ENCODE peak calls at places on chromosomes 3 and 15, in seven cellular contexts. K, T, X, V, P, W and L are unnamed samples.
A peak's percentile ranks its signal among the peaks of the same experiment; 100 is the strongest.

GRCh38 chr15:83559310-83559966 is 94.5 kb upstream of the ADAMTSL3 start:
- DNase-seq in V (peak; percentile 57), X (peak; percentile 89), P (peak; percentile 81), K (no peak), W (peak; percentile 54), T (peak; percentile 25), L (no peak)

GRCh38 chr3:122078235-122078935 is 23.2 kb downstream of the CD86 start:
- DNase-seq in W (no peak), T (no peak), X (no peak), P (no peak), K (no peak), V (no peak), L (no peak)

GRCh38 chr15:92638291-92638708 is 17.3 kb downstream of the FAM174B start:
- DNase-seq in T (no peak), V (peak; percentile 24), K (peak; percentile 17), P (no peak), X (no peak), W (no peak), L (no peak)

GRCh38 chr3:39180183-39180545 is 12.2 kb downstream of the XIRP1 start:
- DNase-seq in W (peak; percentile 45), X (no peak), V (no peak), P (no peak), T (no peak), K (no peak), L (no peak)

GRCh38 chr3:71464613-71465012 is 118.9 kb downstream of the FOXP1 start:
- DNase-seq in W (no peak), V (no peak), P (no peak), X (no peak), K (no peak), T (no peak), L (no peak)

GRCh38 chr3:123036352-123037014 is 8.9 kb upstream of the SEMA5B start:
- DNase-seq in P (peak; percentile 81), W (no peak), V (no peak), K (no peak), T (no peak), X (no peak), L (no peak)

GRCh38 chr3:39064646-39065045 is 12.8 kb downstream of the WDR48 start:
- DNase-seq in T (no peak), W (no peak), X (no peak), V (peak; percentile 86), P (peak; percentile 73), K (no peak), L (no peak)

GRCh38 chr3:98972155-98972554 is 70.7 kb upstream of the DCBLD2 start:
- DNase-seq in P (peak; percentile 89), X (no peak), V (peak; percentile 98), T (no peak), W (no peak), K (no peak), L (no peak)

GRCh38 chr3:48238506-48239085 is 2.3 kb upstream of the ZNF589 start:
- DNase-seq in W (peak; percentile 10), X (no peak), K (no peak), P (peak; percentile 67), T (no peak), V (no peak), L (no peak)

GRCh38 chr3:50299929-50300680 is 900 bp upstream of the HYAL3 start:
- DNase-seq in P (peak; percentile 86), T (peak; percentile 31), V (peak; percentile 57), W (no peak), X (peak; percentile 55), K (peak; percentile 87), L (no peak)

GRCh38 chr3:94179059-94179458 is 116.2 kb downstream of the NSUN3 start:
- DNase-seq in W (no peak), T (no peak), P (no peak), V (no peak), K (no peak), X (no peak), L (no peak)

GRCh38 chr3:139917226-139917785 is 17.7 kb upstream of the CLSTN2 start:
- DNase-seq in X (no peak), K (no peak), T (no peak), V (no peak), P (no peak), W (no peak), L (no peak)

GRCh38 chr15:89963301-89964288 is 37.5 kb upstream of the ZNF710 start:
- DNase-seq in K (peak; percentile 81), W (no peak), P (no peak), V (no peak), T (no peak), X (no peak), L (no peak)

GRCh38 chr3:72520690-72521308 is 327.4 kb downstream of the SHQ1 start:
- DNase-seq in V (peak; percentile 94), K (no peak), W (no peak), X (no peak), P (peak; percentile 25), T (no peak), L (no peak)

GRCh38 chr3:142498397-142499180 is 50.8 kb upstream of the XRN1 start:
- DNase-seq in V (peak; percentile 37), T (no peak), K (no peak), W (no peak), X (no peak), P (no peak), L (no peak)

GRCh38 chr3:187889106-187889505 is 143.8 kb upstream of the BCL6 start:
- DNase-seq in V (no peak), T (no peak), X (no peak), P (no peak), W (no peak), K (no peak), L (no peak)

GRCh38 chr3:100257601-100258000 is 3.2 kb upstream of the TBC1D23 start:
- DNase-seq in V (peak; percentile 49), X (no peak), P (peak; percentile 88), T (no peak), K (no peak), W (no peak), L (no peak)

GRCh38 chr3:52121813-52122212 is 32.4 kb downstream of the POC1A start:
- DNase-seq in V (no peak), P (no peak), K (peak; percentile 74), X (no peak), W (no peak), T (no peak), L (no peak)

GRCh38 chr3:109137766-109138165 is 1.2 kb downstream of the C3orf85 start:
- DNase-seq in T (no peak), K (no peak), P (no peak), V (no peak), W (no peak), X (no peak), L (no peak)

GRCh38 chr3:152258448-152259302 is 10.1 kb upstream of the MBNL1 start:
- DNase-seq in V (peak; percentile 98), P (peak; percentile 99), T (peak; percentile 30), W (peak; percentile 74), K (no peak), X (no peak), L (peak; percentile 50)

GRCh38 chr3:56926513-56927282 is 124.9 kb upstream of the ARHGEF3 start:
- DNase-seq in P (peak; percentile 89), V (peak; percentile 86), X (no peak), W (no peak), T (no peak), K (no peak), L (no peak)

GRCh38 chr3:158775001-158775400 is 26.9 kb upstream of the MFSD1 start:
- DNase-seq in X (no peak), W (no peak), V (no peak), K (no peak), T (no peak), P (no peak), L (no peak)
- H3K27ac ChIP-seq in X (no peak overlapping the region), W (no peak overlapping the region), V (peak overlapping the region; percentile 24), K (peak overlapping the region; percentile 12), T (no peak overlapping the region), P (no peak overlapping the region), L (no peak overlapping the region)

GRCh38 chr3:62367735-62368704 is 5.3 kb downstream of the FEZF2 start:
- DNase-seq in K (no peak), T (no peak), W (no peak), X (peak; percentile 65), V (no peak), P (no peak), L (no peak)
- H3K9me3 ChIP-seq in K (no peaks in the 10 kb centered on the region), T (no peaks in the 10 kb centered on the region), W (no peaks in the 10 kb centered on the region), X (no peaks in the 10 kb centered on the region), V (no peaks in the 10 kb centered on the region), P (no peaks in the 10 kb centered on the region), L (peaks cover 4% of the 10 kb centered on the region)

DNA sequence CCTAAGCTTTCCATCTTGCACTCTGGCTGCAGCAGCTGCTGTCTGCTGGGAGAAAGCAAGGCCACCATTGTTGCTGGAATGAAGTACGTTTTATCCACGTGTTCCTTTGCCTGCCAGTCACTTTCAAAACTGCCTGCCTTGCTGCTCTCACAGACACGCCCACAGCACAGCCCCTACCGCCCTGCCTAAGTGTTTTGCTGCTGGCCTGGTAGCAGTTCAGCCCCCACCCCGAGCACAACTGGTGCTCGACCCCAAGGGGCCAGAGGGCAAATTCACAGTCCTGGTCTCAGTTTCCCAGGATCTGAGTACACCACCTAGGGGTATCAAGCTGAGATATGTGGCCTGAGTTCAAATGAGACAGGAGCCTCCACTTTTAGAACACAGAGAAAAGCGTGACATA is 1012.1 kb downstream of the ZPLD1 start:
- DNase-seq in V (no peak), T (no peak), P (no peak), W (no peak), X (no peak), K (no peak), L (no peak)
- H3K27ac ChIP-seq in V (no peak overlapping the region), T (no peak overlapping the region), P (no peak overlapping the region), W (no peak overlapping the region), X (no peak overlapping the region), K (no peak overlapping the region), L (no peak overlapping the region)

GRCh38 chr15:25092661-25093060 is 137.9 kb downstream of the SNRPN start:
- DNase-seq in K (no peak), P (peak; percentile 9), T (no peak), V (peak; percentile 70), X (peak; percentile 14), W (no peak), L (no peak)

GRCh38 chr15:25091421-25092158 is 136.8 kb downstream of the SNRPN start:
- DNase-seq in T (no peak), W (no peak), X (peak; percentile 27), V (no peak), K (peak; percentile 12), P (no peak), L (no peak)

GRCh38 chr15:25088261-25088790 is 133.5 kb downstream of the SNRPN start:
- DNase-seq in P (no peak), V (no peak), K (peak; percentile 52), W (no peak), T (no peak), X (peak; percentile 18), L (no peak)

GRCh38 chr15:25089577-25089976 is 134.8 kb downstream of the SNRPN start:
- DNase-seq in P (no peak), K (peak; percentile 15), T (no peak), X (peak; percentile 25), V (no peak), W (no peak), L (no peak)

DNA sequence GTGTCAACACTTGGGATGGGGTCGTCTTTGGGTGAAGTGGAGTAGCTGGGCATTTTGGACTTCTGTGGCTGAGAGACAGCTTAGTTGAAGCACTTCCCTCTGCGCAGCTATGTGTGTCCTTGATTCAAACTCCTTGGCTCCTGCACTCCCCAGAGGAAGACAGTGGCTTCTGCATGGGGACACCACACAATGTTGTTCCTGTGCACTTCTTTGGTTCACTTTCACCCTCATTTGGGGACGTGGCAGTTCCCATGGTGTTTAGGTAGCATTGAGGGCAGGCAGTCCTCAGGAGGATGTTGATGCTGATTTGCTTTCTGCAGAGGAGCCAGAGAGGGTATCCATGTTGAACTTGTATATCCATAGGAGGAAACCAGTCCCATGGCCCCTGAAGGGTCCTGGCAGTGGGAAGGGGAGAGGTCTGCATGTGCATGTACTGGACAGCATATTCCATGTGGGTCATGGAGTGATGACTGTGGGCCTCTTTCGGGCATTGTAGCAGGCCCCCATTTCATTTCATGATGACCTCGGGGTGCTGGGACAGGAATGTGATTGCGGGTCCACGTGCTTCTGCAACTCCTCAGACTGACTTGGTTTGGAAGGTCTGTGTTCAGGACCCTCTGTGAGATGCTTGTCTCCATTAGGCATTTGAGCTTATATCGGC is 135.4 kb downstream of the SNRPN start:
- DNase-seq in X (peak; percentile 24), T (no peak), V (no peak), K (peak; percentile 51), W (no peak), P (no peak), L (no peak)
- H3K9me3 ChIP-seq in X (peaks cover 13% of the 10 kb centered on the region), T (no peaks in the 10 kb centered on the region), V (peaks cover 2% of the 10 kb centered on the region), K (peaks cover 93% of the 10 kb centered on the region), W (peaks cover 78% of the 10 kb centered on the region), P (no peaks in the 10 kb centered on the region), L (peaks cover 95% of the 10 kb centered on the region)